ENCODE peak calls at places on chromosomes 13 and 19, in ten cellular contexts. P, J, V, U, T, Y, E, O, L and Q are unnamed samples.

GRCh38 chr13:74062933-74063332 is 71.3 kb downstream of the KLF12 start:
- DNase-seq in L (no peak), E (peak; percentile 86), T (peak; percentile 46), U (peak; percentile 69), O (peak; percentile 23), V (peak; percentile 75), Y (peak; percentile 45), J (peak; percentile 61), P (peak; percentile 81), Q (peak; percentile 67)

GRCh38 chr13:76798037-76798436 is 88.2 kb downstream of the KCTD12 start:
- DNase-seq in Y (no peak), J (no peak), V (no peak), L (no peak), P (no peak), U (no peak), O (no peak), T (no peak), E (no peak), Q (peak; percentile 18)

GRCh38 chr13:44075113-44075512 is 195.4 kb downstream of the LACC1 start:
- DNase-seq in E (peak; percentile 7), O (no peak), V (no peak), U (no peak), L (no peak), Y (no peak), J (no peak), P (no peak), T (no peak), Q (no peak)

GRCh38 chr19:18899624-18900560 is 3.9 kb upstream of the CERS1 start:
- DNase-seq in O (no peak), L (no peak), T (no peak), J (no peak), Y (no peak), U (no peak), E (no peak), P (peak; percentile 62), V (no peak), Q (no peak)

GRCh38 chr13:28716511-28716910 is 2.3 kb downstream of the SLC46A3 start:
- DNase-seq in U (peak; percentile 97), O (peak; percentile 77), V (peak; percentile 68), P (no peak), J (peak; percentile 81), T (no peak), L (no peak), E (peak; percentile 40), Y (peak; percentile 35), Q (peak; percentile 92)

GRCh38 chr13:21757721-21758120 is 86.8 kb downstream of the FGF9 start:
- DNase-seq in V (no peak), U (no peak), T (no peak), Y (no peak), L (no peak), P (no peak), J (no peak), O (no peak), E (no peak), Q (no peak)

GRCh38 chr19:2332341-2333026 is 4.0 kb downstream of the SPPL2B start:
- DNase-seq in V (no peak), J (peak; percentile 54), O (peak; percentile 69), L (no peak), Y (no peak), E (no peak), T (no peak), P (no peak), U (no peak), Q (no peak)

GRCh38 chr13:48144413-48145035 is 49.6 kb upstream of the MED4 start:
- DNase-seq in P (no peak), Y (no peak), L (no peak), J (peak; percentile 37), T (no peak), U (peak; percentile 92), O (peak; percentile 14), E (no peak), V (peak; percentile 67), Q (peak; percentile 66)

GRCh38 chr13:79246575-79246949 is 159.5 kb downstream of the RBM26 start:
- DNase-seq in L (no peak), J (no peak), T (no peak), P (no peak), O (no peak), U (no peak), E (no peak), Y (no peak), V (no peak), Q (no peak)

GRCh38 chr19:45099465-45100201 is 6.7 kb downstream of the PPP1R37 start:
- DNase-seq in L (no peak), P (no peak), Y (peak; percentile 36), E (no peak), V (no peak), J (no peak), O (no peak), T (no peak), U (no peak), Q (no peak)

GRCh38 chr13:97076898-97077297 is 82.6 kb upstream of the OXGR1 start:
- DNase-seq in V (no peak), Y (no peak), P (no peak), O (no peak), U (peak; percentile 76), L (no peak), E (no peak), J (no peak), T (no peak), Q (peak; percentile 14)

DNA sequence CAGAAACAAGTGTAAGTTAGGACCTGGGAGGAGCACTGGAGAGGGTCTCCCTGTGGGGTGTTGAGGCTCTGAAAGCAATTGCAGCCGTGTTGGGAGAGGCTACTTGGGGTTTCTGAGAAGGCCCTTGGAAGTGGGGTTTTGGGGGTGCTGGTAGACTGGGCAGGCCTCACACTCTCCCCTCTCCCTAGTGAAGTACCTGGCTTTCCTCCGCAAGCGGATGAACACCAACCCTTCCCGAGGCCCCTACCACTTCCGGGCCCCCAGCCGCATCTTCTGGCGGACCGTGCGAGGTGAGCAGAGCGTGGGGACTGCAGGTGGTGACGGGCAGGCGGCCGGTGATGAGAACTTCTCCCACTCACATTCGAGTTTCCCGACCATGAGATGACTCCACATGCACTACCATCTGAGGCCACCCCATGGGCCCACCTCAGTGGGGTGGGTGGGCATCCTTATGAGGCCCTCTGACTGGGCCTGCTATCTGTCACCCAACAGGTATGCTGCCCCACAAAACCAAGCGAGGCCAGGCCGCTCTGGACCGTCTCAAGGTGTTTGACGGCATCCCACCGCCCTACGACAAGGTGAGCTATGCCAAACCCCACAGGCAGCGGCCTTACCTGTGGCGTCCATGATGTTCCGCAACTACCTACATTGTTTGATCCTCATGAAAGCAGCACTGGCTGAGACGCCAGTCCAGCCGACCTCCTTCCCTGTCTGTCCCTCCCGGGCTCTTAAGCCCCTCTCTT is 3.0 kb downstream of the RPL13A start:
- DNase-seq in U (no peak), L (no peak), P (no peak), T (no peak), J (no peak), V (no peak), O (no peak), E (no peak), Y (no peak), Q (no peak)
- H3K4me3 ChIP-seq in U (peak overlapping the region; percentile 100), L (no peak overlapping the region), P (no peak overlapping the region), T (no peak overlapping the region), J (no peak overlapping the region), V (no peak overlapping the region), O (no peak overlapping the region), E (peak overlapping the region; percentile 81), Y (peak overlapping the region; percentile 98), Q (peak overlapping the region; percentile 100)

DNA sequence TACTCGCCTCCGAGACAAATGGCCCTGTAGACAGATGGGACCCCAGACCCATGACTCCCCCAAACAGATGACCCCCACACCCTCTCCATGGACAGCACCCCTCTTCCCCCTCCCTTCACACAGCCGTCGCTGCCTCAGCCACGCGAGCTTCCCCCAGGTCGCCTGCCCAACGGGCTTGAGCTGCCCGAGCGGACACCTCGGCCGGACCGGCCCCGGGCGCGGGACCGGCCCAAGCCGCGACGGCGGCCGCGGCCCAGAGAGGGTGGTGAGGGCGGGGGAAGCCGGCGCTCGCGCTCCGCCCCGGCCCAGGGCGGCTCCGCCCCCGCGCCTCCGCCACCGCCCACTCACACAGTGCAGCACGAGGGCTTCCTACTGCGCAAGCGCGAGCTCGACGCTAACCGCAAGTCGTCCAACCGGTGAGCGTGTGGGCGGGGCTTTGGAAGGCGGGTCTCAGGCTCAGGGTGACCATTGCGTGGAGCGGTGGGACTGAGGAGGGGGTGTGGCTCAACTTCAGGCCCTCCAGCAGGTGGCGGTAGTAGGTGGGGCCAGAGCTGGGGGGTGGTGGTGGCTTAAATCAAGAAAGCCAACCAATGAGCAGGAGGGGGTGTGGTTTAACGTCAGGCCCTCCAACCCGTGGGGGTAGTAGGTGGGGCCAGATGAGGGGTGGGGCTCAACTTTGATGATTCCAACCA is 6.2 kb upstream of the SHKBP1 start:
- DNase-seq in L (peak; percentile 94), Y (peak; percentile 100), O (peak; percentile 100), V (peak; percentile 98), T (peak; percentile 100), J (peak; percentile 99), P (peak; percentile 99), E (peak; percentile 99), U (peak; percentile 100), Q (peak; percentile 99)
- H3K4me3 ChIP-seq in L (peak overlapping the region; percentile 28), Y (peak overlapping the region; percentile 59), O (no peak overlapping the region), V (peak overlapping the region; percentile 49), T (peak overlapping the region; percentile 40), J (peak overlapping the region; percentile 79), P (peak overlapping the region; percentile 45), E (peak overlapping the region; percentile 19), U (peak overlapping the region; percentile 59), Q (peak overlapping the region; percentile 58)

DNA sequence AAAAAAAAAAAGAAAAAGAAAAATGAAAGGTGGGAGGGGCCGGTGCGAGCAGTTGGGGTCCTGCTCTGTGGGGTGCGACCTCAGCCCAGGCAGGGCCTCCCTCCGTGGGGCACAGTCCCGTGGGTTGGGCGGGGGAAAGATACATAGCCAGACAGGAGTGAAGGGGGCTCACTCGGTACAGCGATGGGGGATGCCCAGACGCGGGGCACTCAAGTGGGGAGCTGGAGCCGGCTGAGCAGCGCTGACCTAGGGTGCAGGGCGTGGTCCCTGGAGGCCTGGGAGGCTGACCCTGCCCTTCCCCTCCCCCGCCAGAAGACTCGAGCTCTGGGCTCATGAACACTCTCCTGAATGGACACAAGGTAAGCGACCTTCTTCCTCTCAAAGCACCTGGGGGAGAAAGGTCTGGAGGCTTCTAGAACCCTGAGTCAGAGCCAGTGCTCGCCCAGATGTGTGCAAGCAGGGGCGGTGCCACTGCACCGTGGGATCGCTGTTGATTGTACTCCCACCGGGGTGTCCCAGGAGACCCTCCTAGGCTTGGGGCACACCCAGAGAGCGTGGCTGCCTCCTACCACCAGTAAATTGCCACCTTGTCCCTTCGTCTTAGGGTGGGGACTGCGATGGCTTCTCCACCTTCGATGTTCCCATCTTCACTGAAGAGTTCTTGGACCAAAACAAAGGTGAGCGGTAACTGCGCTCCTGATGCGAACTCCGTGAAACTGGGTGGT is 3.4 kb downstream of the HMG20B start:
- DNase-seq in J (no peak), V (no peak), E (no peak), Y (no peak), T (no peak), L (no peak), U (no peak), P (no peak), O (no peak), Q (no peak)
- H3K4me3 ChIP-seq in J (peak overlapping the region; percentile 37), V (peak overlapping the region; percentile 31), E (no peak overlapping the region), Y (peak overlapping the region; percentile 55), T (no peak overlapping the region), L (peak overlapping the region; percentile 18), U (no peak overlapping the region), P (peak overlapping the region; percentile 37), O (peak overlapping the region; percentile 17), Q (peak overlapping the region; percentile 6)

DNA sequence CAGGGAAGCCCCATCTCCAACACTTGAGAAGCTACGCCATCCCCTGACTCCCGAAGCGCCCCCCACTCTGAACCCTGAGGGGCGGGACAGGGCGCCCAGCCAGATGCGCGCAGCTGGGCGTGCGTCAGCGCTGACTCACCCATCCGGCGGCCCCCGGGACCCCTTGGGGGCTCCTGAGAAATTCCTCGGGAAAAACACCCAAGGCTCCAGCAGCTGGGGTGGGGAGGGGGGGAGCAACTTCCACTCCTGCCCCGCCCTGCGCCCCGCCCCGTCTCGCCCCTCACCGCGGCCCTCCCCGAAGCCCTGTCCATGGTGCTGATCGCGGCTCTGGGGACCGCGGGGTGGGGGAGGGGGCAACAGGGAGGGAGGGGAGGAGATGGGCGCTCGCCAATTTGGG is 1.0 kb downstream of the COL5A3 start:
- DNase-seq in U (peak; percentile 86), P (peak; percentile 75), L (no peak), V (peak; percentile 75), T (peak; percentile 80), Y (peak; percentile 82), O (peak; percentile 59), E (peak; percentile 70), J (peak; percentile 90), Q (peak; percentile 90)
- H3K4me3 ChIP-seq in U (no peak overlapping the region), P (peak overlapping the region; percentile 57), L (peak overlapping the region; percentile 24), V (peak overlapping the region; percentile 58), T (no peak overlapping the region), Y (peak overlapping the region; percentile 57), O (no peak overlapping the region), E (no peak overlapping the region), J (peak overlapping the region; percentile 88), Q (peak overlapping the region; percentile 66)